ENCODE peak calls at places on chromosomes 5 and 9, in eight cellular contexts. F, V, K, C, Q, I, S and X are unnamed samples.

GRCh38 chr9:120839146-120839545 is 3.6 kb downstream of the PSMD5 start:
- DNase-seq in I (no peak), Q (no peak), K (no peak), V (no peak), S (no peak), C (no peak), F (peak), X (no peak)

GRCh38 chr9:121841771-121842611 is 190.6 kb downstream of the DAB2IP start:
- DNase-seq in S (no peak), I (no peak), F (peak), V (no peak), C (no peak), Q (no peak), K (no peak), X (no peak)

GRCh38 chr5:65927497-65928340 is 1.3 kb downstream of the ERBIN start:
- DNase-seq in S (no peak), C (peak), Q (no peak), V (no peak), I (no peak), F (peak), K (no peak), X (peak)

GRCh38 chr5:75511435-75512382 is at the start of the genes CERT1 and POLK:
- DNase-seq in F (peak), Q (peak), C (peak), V (peak), S (peak), K (peak), I (peak), X (peak)

GRCh38 chr5:67805666-67806348 is 409.7 kb upstream of the PIK3R1 start:
- DNase-seq in C (no peak), V (no peak), I (no peak), S (no peak), Q (no peak), K (no peak), F (no peak), X (no peak)

GRCh38 chr9:133476531-133476930 is 2.4 kb downstream of the SLC2A6 start:
- DNase-seq in I (no peak), V (no peak), S (no peak), K (peak), C (peak), F (peak), Q (no peak), X (no peak)

GRCh38 chr5:43663916-43664315 is 60.9 kb downstream of the NNT start:
- DNase-seq in S (no peak), C (no peak), Q (no peak), F (no peak), K (no peak), I (no peak), V (no peak), X (no peak)

GRCh38 chr5:14462681-14463080 is 118.9 kb upstream of the OTULINL start:
- DNase-seq in V (no peak), Q (no peak), K (no peak), F (no peak), S (no peak), I (no peak), C (no peak), X (no peak)

GRCh38 chr5:61416410-61416809 is 84.4 kb downstream of the ZSWIM6 start:
- DNase-seq in I (no peak), F (no peak), K (no peak), Q (no peak), C (no peak), S (no peak), V (no peak), X (no peak)

GRCh38 chr9:126531035-126531571 is 82.6 kb upstream of the LMX1B start:
- DNase-seq in I (no peak), Q (no peak), C (no peak), S (no peak), K (peak), F (no peak), V (no peak), X (no peak)

GRCh38 chr5:141814064-141814982 is 63.9 kb downstream of the PCDH1 start:
- DNase-seq in C (peak), K (no peak), S (no peak), I (no peak), F (peak), Q (no peak), V (no peak), X (peak)

GRCh38 chr5:75756991-75757390 is 39.8 kb upstream of the POC5 start:
- DNase-seq in F (no peak), I (no peak), C (no peak), V (no peak), S (no peak), K (no peak), Q (no peak), X (no peak)

GRCh38 chr5:172909931-172910502 is 49.2 kb upstream of the RPL26L1 start:
- DNase-seq in F (peak), I (no peak), S (no peak), K (no peak), C (peak), V (no peak), Q (no peak), X (no peak)

GRCh38 chr9:5442400-5443011 is 4.8 kb upstream of the PLGRKT start:
- DNase-seq in C (peak), K (no peak), Q (no peak), S (peak), I (no peak), V (no peak), F (peak), X (no peak)